ENCODE peak calls at places on chromosomes 7 and 10, in five cellular contexts. O is hepatocyte, J is OCI-LY7, B is psoas muscle, V is dorsolateral prefrontal cortex. U is an unnamed sample.

GRCh38 chr10:28883741-28884443 is 206.6 kb downstream of the BAMBI start:
- DNase-seq in O (no peak), J (no peak), B (no peak), V (no peak), U (no peak)

GRCh38 chr7:95843286-95843685 is 70.9 kb downstream of the DYNC1I1 start:
- DNase-seq in O (no peak), J (no peak), B (no peak), V (no peak), U (peak)

GRCh38 chr10:92970301-92971070 is 90.1 kb upstream of the CYP26C1 start:
- DNase-seq in O (no peak), J (no peak), B (no peak), V (no peak), U (peak)

GRCh38 chr10:132458595-132459251 is 61.7 kb downstream of the PWWP2B start:
- DNase-seq in O (peak), J (peak), B (peak), V (no peak), U (peak)

GRCh38 chr10:95341716-95342130 is 50.9 kb upstream of the PDLIM1 start:
- DNase-seq in O (no peak), J (no peak), B (no peak), V (no peak), U (no peak)

GRCh38 chr7:48424731-48425130 is 253.5 kb downstream of the ABCA13 start:
- DNase-seq in O (peak), J (peak), B (no peak), V (no peak), U (peak)

GRCh38 chr10:57891201-57892006 is 376.3 kb downstream of the IPMK start:
- DNase-seq in O (peak), J (no peak), B (no peak), V (no peak), U (no peak)

GRCh38 chr10:36534471-36535002 is 590.9 kb upstream of the ANKRD30A start:
- DNase-seq in O (peak), J (peak), B (no peak), V (no peak), U (peak)

GRCh38 chr7:114375914-114376313 is 38.7 kb upstream of the FOXP2 start:
- DNase-seq in O (no peak), J (no peak), B (no peak), V (no peak), U (no peak)

GRCh38 chr7:35975851-35976454 is 175.1 kb downstream of the SEPTIN7 start:
- DNase-seq in O (peak), J (peak), B (no peak), V (peak), U (peak)

GRCh38 chr7:95324396-95324795 is at the start of gene PON1:
- DNase-seq in O (peak), J (no peak), B (no peak), V (no peak), U (no peak)

GRCh38 chr10:97960269-97960869 is 70.1 kb downstream of the CRTAC1 start:
- DNase-seq in O (no peak), J (no peak), B (no peak), V (no peak), U (no peak)

GRCh38 chr10:28393956-28394568 is 91.2 kb upstream of the MPP7 start:
- DNase-seq in O (peak), J (peak), B (peak), V (peak), U (peak)

GRCh38 chr10:121662945-121663917 is 65.0 kb upstream of the FGFR2 start:
- DNase-seq in O (no peak), J (peak), B (no peak), V (no peak), U (no peak)

GRCh38 chr10:112915590-112916572 is 34.2 kb upstream of the TCF7L2 start:
- DNase-seq in O (peak), J (no peak), B (no peak), V (no peak), U (no peak)

GRCh38 chr10:15120523-15120922 is 23.4 kb downstream of the RPP38 start:
- DNase-seq in O (no peak), J (no peak), B (no peak), V (no peak), U (peak)

GRCh38 chr7:32892521-32893224 is 1.1 kb upstream of the KBTBD2 start:
- DNase-seq in O (peak), J (peak), B (peak), V (peak), U (peak)

GRCh38 chr7:29564455-29565185 is 985 bp downstream of the PRR15 start:
- DNase-seq in O (peak), J (no peak), B (peak), V (no peak), U (peak)

GRCh38 chr10:86348321-86349210 is 18.0 kb downstream of the GRID1 start:
- DNase-seq in O (no peak), J (no peak), B (peak), V (peak), U (peak)

GRCh38 chr7:96579101-96579500 is 130.5 kb downstream of the SEM1 start:
- DNase-seq in O (no peak), J (no peak), B (no peak), V (no peak), U (no peak)

GRCh38 chr7:42198974-42199668 is 37.9 kb downstream of the GLI3 start:
- DNase-seq in O (no peak), J (no peak), B (no peak), V (no peak), U (no peak)

GRCh38 chr7:90222811-90223725 is 11.5 kb downstream of the STEAP2 start:
- DNase-seq in O (no peak), J (no peak), B (peak), V (peak), U (peak)

GRCh38 chr10:32403091-32403490 is 42.8 kb upstream of the CCDC7 start:
- DNase-seq in O (no peak), J (no peak), B (no peak), V (no peak), U (no peak)

GRCh38 chr7:131293018-131293417 is 34.7 kb upstream of the MKLN1 start:
- DNase-seq in O (no peak), J (no peak), B (peak), V (no peak), U (peak)

DNA sequence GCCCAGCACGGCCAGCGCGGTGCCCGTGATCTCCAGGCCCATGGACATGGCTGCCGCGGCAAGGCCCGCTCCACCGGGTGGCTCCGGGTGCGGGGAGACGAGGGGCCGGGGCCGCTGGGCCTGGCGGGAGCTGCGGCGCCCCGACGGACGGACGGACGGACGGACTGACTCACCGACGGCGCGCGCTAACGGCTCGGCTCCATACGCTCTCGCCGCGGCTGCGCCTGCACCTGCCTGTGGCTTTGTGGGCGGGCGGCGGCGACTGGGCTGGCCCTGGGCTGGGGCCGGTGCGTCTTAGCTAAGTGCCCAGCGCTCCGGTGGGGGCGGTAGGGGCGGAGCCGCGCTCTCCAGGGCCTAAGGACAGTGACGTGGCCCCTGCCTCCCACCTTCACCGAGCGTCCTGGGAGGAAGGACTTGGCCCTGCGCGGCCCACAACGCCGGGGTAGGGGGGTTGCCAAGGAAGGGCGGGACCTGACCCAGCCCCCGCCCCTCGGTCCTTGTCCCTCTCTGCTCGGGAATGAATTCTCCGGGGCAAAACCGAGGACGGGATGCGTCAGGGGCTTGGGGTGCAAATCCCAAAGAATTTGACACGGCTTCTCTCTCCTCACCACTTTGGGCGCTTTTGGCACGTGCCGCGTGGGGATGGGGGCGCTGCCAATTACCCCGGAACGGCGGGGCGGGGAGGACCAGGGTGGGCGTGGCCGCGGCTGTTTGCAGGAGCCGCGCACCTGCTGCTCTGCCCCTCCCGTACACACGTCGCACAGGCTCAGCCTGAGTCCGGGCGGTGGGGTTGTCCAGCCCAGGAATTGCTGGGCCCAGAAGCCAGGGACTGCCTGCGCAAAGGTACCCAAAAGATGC is at the start of gene CLDN3:
- DNase-seq in O (peak), J (peak), B (no peak), V (no peak), U (no peak)
- H3K27ac ChIP-seq in O (peak), J (no peak), B (no peak), V (no peak), U (no peak)

GRCh38 chr10:117174439-117175214 is 22.7 kb upstream of the KCNK18 start:
- DNase-seq in O (peak), J (peak), B (peak), V (peak), U (peak)
- H3K4me3 ChIP-seq in O (peak), J (peak), B (peak), V (peak), U (peak)

GRCh38 chr10:1142596-1142995 is 86.4 kb downstream of the WDR37 start:
- DNase-seq in O (no peak), J (peak), B (no peak), V (no peak), U (no peak)
- TF ChIP-seq CTCF in O (no peak), J (peak), B (no peak), V (peak), U (peak)

GRCh38 chr10:78248651-78249464 is 215.2 kb downstream of the RPS24 start:
- DNase-seq in O (peak), J (no peak), B (peak), V (peak), U (no peak)
- H3K27ac ChIP-seq in O (peak), J (no peak), B (no peak), V (peak), U (no peak)

DNA sequence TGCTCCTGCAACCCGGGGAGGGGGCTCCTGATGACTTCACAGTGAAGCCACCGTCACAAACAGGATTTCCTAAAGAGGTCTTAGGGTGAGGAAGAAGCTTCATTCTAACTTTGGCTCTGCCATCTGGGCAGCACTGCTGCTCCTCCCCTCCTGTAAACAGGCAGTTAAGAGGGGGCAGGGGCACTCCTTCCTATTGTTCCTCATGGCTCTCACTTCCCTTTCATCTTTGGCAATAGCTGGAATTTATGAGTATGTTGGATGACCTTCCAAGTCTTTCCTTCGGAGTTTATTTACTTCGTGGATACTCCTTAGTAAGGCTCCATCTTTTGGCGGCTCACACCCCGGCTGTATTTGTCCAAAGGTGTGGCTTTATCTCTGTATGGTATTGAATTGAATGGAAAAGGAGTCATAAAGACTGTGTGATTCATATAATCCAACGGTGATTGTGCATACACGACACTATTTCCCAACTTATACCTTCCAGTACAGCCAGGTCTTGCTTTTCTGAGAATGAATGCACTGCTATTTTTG is 55.4 kb upstream of the FAM133B start:
- DNase-seq in O (peak), J (peak), B (no peak), V (no peak), U (peak)
- H3K4me3 ChIP-seq in O (no peak), J (no peak), B (no peak), V (no peak), U (no peak)

GRCh38 chr10:12264204-12264908 is 68.4 kb downstream of the CDC123 start:
- DNase-seq in O (peak), J (peak), B (peak), V (peak), U (peak)
- TF ChIP-seq CTCF in O (peak), J (peak), B (peak), V (peak), U (peak)

GRCh38 chr7:45974540-45975360 is 53.7 kb upstream of the IGFBP3 start:
- DNase-seq in O (no peak), J (no peak), B (no peak), V (no peak), U (no peak)
- H3K27ac ChIP-seq in O (no peak), J (no peak), B (no peak), V (no peak), U (no peak)

GRCh38 chr7:100093498-100093897 is 4.7 kb downstream of the COPS6 start:
- DNase-seq in O (no peak), J (no peak), B (no peak), V (no peak), U (no peak)

GRCh38 chr7:100095704-100096103 is 5.5 kb downstream of the MCM7 start:
- DNase-seq in O (no peak), J (no peak), B (no peak), V (no peak), U (no peak)

GRCh38 chr7:100093054-100093453 is 4.3 kb downstream of the COPS6 start:
- DNase-seq in O (no peak), J (no peak), B (no peak), V (no peak), U (no peak)

GRCh38 chr7:100093925-100094486 is 5.2 kb downstream of the COPS6 start:
- DNase-seq in O (no peak), J (no peak), B (no peak), V (no peak), U (no peak)

GRCh38 chr7:100095289-100095688 is 5.9 kb downstream of the MCM7 start:
- DNase-seq in O (no peak), J (no peak), B (no peak), V (no peak), U (no peak)
- H3K4me3 ChIP-seq in O (no peak), J (no peak), B (no peak), V (no peak), U (no peak)